ENCODE peak calls at places on chromosomes 12 and 14, in six cellular contexts. Y is OCI-LY7, G is stomach, X is astrocyte, H is fibroblast of lung, O is Peyer's patch. R is an unnamed sample.

GRCh38 chr14:95294834-95295599 is 24.7 kb downstream of the CLMN start:
- DNase-seq in H (peak; percentile 42), Y (no peak), O (no peak), X (peak; percentile 29), G (peak; percentile 65), R (no peak)

GRCh38 chr12:100675432-100675831 is 101.9 kb downstream of the GAS2L3 start:
- DNase-seq in H (peak; percentile 45), O (no peak), X (peak; percentile 34), G (no peak), Y (no peak), R (no peak)

GRCh38 chr14:52000019-52000582 is 10.8 kb downstream of the RTRAF start:
- DNase-seq in O (no peak), X (no peak), H (peak; percentile 46), Y (no peak), G (no peak), R (no peak)

GRCh38 chr12:111201036-111201435 is 167.9 kb downstream of the PHETA1 start:
- DNase-seq in G (no peak), Y (no peak), X (no peak), O (no peak), H (no peak), R (no peak)

GRCh38 chr12:131759176-131759575 is 48.3 kb downstream of the SFSWAP start:
- DNase-seq in G (no peak), H (peak; percentile 36), Y (no peak), X (peak; percentile 31), O (no peak), R (no peak)

GRCh38 chr12:39236994-39237393 is 205.9 kb downstream of the KIF21A start:
- DNase-seq in Y (no peak), H (peak; percentile 88), G (no peak), X (peak; percentile 87), O (no peak), R (no peak)

GRCh38 chr12:69275471-69275891 is 36.1 kb downstream of the CPSF6 start:
- DNase-seq in O (no peak), X (no peak), Y (no peak), H (peak; percentile 22), G (no peak), R (no peak)

GRCh38 chr12:108712164-108712924 is 19.0 kb downstream of the CORO1C start:
- DNase-seq in X (no peak), G (no peak), Y (peak; percentile 56), O (no peak), H (no peak), R (no peak)

GRCh38 chr12:55072093-55072492 is 52.3 kb downstream of the NEUROD4 start:
- DNase-seq in Y (peak; percentile 82), H (peak; percentile 5), G (peak; percentile 61), O (peak; percentile 59), X (no peak), R (no peak)

GRCh38 chr12:101908395-101908794 is 31.0 kb downstream of the DRAM1 start:
- DNase-seq in Y (no peak), O (no peak), H (no peak), X (no peak), G (peak; percentile 43), R (no peak)

GRCh38 chr12:62834971-62835547 is 99.9 kb downstream of the PPM1H start:
- DNase-seq in Y (no peak), X (peak; percentile 61), O (no peak), H (peak; percentile 69), G (no peak), R (peak; percentile 52)

GRCh38 chr14:105064721-105065143 is 498 bp downstream of the GPR132 start:
- DNase-seq in O (peak; percentile 76), G (no peak), Y (no peak), H (peak; percentile 75), X (peak; percentile 64), R (no peak)

GRCh38 chr14:65229431-65230286 is 127.3 kb upstream of the MAX start:
- DNase-seq in G (peak; percentile 51), Y (peak; percentile 30), H (peak; percentile 64), X (peak; percentile 51), O (peak; percentile 37), R (peak; percentile 74)

GRCh38 chr12:132342828-132343227 is 13.4 kb upstream of the GALNT9 start:
- DNase-seq in Y (no peak), O (no peak), H (no peak), X (no peak), G (no peak), R (no peak)

GRCh38 chr12:96201272-96202227 is 7.4 kb downstream of the ELK3 start:
- DNase-seq in G (no peak), Y (no peak), H (no peak), O (no peak), X (no peak), R (no peak)

GRCh38 chr12:124233041-124233836 is 61.7 kb upstream of the RFLNA start:
- DNase-seq in Y (no peak), G (peak; percentile 56), O (no peak), H (peak; percentile 98), X (peak; percentile 98), R (peak; percentile 65)

GRCh38 chr12:69423037-69423905 is 46.9 kb upstream of the FRS2 start:
- DNase-seq in G (no peak), Y (no peak), X (no peak), O (no peak), H (no peak), R (no peak)

GRCh38 chr12:47383942-47384341 is 304.2 kb upstream of the AMIGO2 start:
- DNase-seq in H (peak; percentile 78), G (no peak), X (peak; percentile 78), O (no peak), Y (no peak), R (no peak)

GRCh38 chr12:89160716-89161123 is 191.6 kb downstream of the DUSP6 start:
- DNase-seq in O (peak; percentile 20), X (peak; percentile 78), G (no peak), H (peak; percentile 84), Y (no peak), R (no peak)

GRCh38 chr14:52332269-52332668 is 18.2 kb downstream of the PTGER2 start:
- DNase-seq in Y (no peak), O (no peak), H (peak; percentile 70), G (no peak), X (peak; percentile 59), R (peak; percentile 13)

GRCh38 chr12:25458047-25458552 is 95.0 kb downstream of the LMNTD1 start:
- DNase-seq in G (no peak), O (no peak), H (peak; percentile 94), Y (no peak), X (peak; percentile 93), R (peak; percentile 75)

GRCh38 chr12:113962733-113963132 is 3.4 kb downstream of the RBM19 start:
- DNase-seq in O (no peak), H (no peak), Y (no peak), G (no peak), X (no peak), R (peak; percentile 81)

GRCh38 chr12:113959096-113959495 is 7.0 kb downstream of the RBM19 start:
- DNase-seq in G (no peak), H (no peak), Y (no peak), O (no peak), X (no peak), R (no peak)

GRCh38 chr12:113958108-113958507 is 8.0 kb downstream of the RBM19 start:
- DNase-seq in H (no peak), X (no peak), G (no peak), O (no peak), Y (no peak), R (no peak)

GRCh38 chr12:113960030-113960429 is 6.1 kb downstream of the RBM19 start:
- DNase-seq in X (no peak), O (no peak), G (no peak), H (no peak), Y (no peak), R (peak; percentile 76)

GRCh38 chr12:113961921-113962710 is 4.0 kb downstream of the RBM19 start:
- DNase-seq in G (no peak), O (no peak), X (no peak), H (peak; percentile 12), Y (no peak), R (no peak)
- H3K36me3 ChIP-seq in G (peaks cover 53% of the 10 kb centered on the region), O (peaks cover 52% of the 10 kb centered on the region), X (peaks cover 21% of the 10 kb centered on the region), H (peaks cover 9% of the 10 kb centered on the region), Y (peaks cover 44% of the 10 kb centered on the region), R (peaks cover 78% of the 10 kb centered on the region)

DNA sequence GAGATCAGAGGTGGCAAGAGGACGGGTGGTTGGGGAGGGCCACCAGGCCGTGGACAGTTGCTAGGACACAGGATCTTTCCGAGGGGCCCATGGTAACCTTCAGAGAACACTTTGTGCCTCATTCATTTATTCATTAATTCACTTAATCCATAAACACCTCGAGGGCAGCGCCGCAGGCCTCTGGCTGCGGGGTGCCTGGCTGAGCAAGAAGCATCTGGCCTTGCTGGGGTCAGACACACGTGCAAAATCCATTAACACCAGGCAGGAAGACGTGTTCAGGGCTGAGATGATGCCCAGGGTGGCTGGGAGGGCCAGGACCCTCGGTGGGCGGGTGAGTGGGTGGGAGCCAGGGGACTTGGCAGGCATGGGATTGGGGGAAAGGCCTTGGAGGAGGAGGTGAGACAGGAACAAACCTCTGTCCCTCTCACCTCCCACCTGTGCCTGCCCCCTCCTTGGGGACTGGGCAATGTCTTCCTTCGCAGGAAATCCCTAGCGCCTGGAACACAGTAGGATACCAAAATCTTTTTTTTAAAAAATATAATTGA is 6.6 kb upstream of the DLK1 start:
- DNase-seq in Y (no peak), X (no peak), H (no peak), G (no peak), O (no peak), R (no peak)
- H3K4me1 ChIP-seq in Y (peaks cover 6% of the 10 kb centered on the region), X (no peaks in the 10 kb centered on the region), H (no peaks in the 10 kb centered on the region), G (no peaks in the 10 kb centered on the region), O (no peaks in the 10 kb centered on the region), R (no peaks in the 10 kb centered on the region)

GRCh38 chr14:92789457-92790089 is 4.5 kb upstream of the GOLGA5 start:
- DNase-seq in Y (peak; percentile 20), G (no peak), X (no peak), H (peak; percentile 13), O (no peak), R (no peak)

GRCh38 chr14:92786427-92786756 is 7.7 kb upstream of the GOLGA5 start:
- DNase-seq in X (no peak), G (no peak), O (no peak), Y (no peak), H (no peak), R (no peak)

GRCh38 chr14:92783813-92784431 is 10.2 kb upstream of the GOLGA5 start:
- DNase-seq in O (no peak), Y (peak; percentile 74), G (no peak), H (peak; percentile 61), X (peak; percentile 51), R (no peak)

GRCh38 chr14:92787554-92787953 is 6.6 kb upstream of the GOLGA5 start:
- DNase-seq in O (no peak), Y (no peak), G (no peak), X (no peak), H (no peak), R (no peak)

GRCh38 chr14:92785601-92786426 is 8.3 kb upstream of the GOLGA5 start:
- DNase-seq in H (peak; percentile 92), X (peak; percentile 89), Y (no peak), G (peak; percentile 55), O (no peak), R (peak; percentile 58)
- H3K4me3 ChIP-seq in H (no peak overlapping the region), X (no peak overlapping the region), Y (no peak overlapping the region), G (no peak overlapping the region), O (no peak overlapping the region), R (no peak overlapping the region)

DNA sequence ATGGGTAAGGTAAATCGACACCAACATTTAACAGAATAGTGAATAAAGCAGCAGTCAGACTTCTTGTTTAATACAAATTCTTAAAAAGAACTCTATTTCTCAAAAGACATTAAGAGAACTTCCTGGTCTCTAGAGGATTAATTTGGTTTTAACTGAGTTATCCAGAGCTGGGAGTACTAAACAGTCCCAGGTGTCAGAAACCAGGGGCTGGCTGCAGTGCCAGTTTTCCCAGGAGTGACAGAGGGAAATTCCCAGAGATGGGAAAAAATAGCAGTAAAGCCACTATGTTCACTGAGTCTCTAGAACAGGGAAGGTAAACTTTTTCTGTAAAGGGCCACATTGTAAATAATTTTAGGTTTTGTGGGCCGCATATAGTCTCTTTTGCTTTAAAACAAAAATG is 8.8 kb downstream of the ATP5MC2 start:
- DNase-seq in Y (no peak), G (no peak), H (no peak), X (no peak), O (no peak), R (no peak)
- H3K36me3 ChIP-seq in Y (peaks cover 96% of the 10 kb centered on the region), G (peaks cover 61% of the 10 kb centered on the region), H (peaks cover 17% of the 10 kb centered on the region), X (peaks cover 47% of the 10 kb centered on the region), O (peaks cover 88% of the 10 kb centered on the region), R (peaks cover 77% of the 10 kb centered on the region)